ENCODE peak calls at places on chromosomes 7 and 10, in seven cellular contexts. N is transverse colon, S is thoracic aorta, L is colonic mucosa, G is small intestine, K is cardiac muscle cell, Z is body of pancreas. Q is an unnamed sample.

GRCh38 chr7:69871213-69871885 is 273.1 kb downstream of the AUTS2 start:
- DNase-seq in N (no peak), S (no peak), L (no peak), G (no peak), K (peak; percentile 47), Z (no peak), Q (peak; percentile 59)

GRCh38 chr10:50224330-50224952 is 26.9 kb downstream of the ASAH2 start:
- DNase-seq in N (peak; percentile 13), S (no peak), L (peak; percentile 29), G (peak; percentile 74), K (peak; percentile 71), Z (peak; percentile 61), Q (peak; percentile 25)

GRCh38 chr7:134298902-134299683 is 17.6 kb downstream of the SLC35B4 start:
- DNase-seq in N (peak; percentile 48), S (no peak), L (peak; percentile 36), G (peak; percentile 15), K (peak; percentile 25), Z (peak; percentile 28), Q (no peak)

GRCh38 chr10:86399879-86400704 is 33.5 kb upstream of the GRID1 start:
- DNase-seq in N (peak; percentile 97), S (peak; percentile 86), L (peak; percentile 98), G (peak; percentile 97), K (peak; percentile 98), Z (peak; percentile 98), Q (peak; percentile 91)

GRCh38 chr7:152752513-152752912 is 7.0 kb upstream of the ACTR3B start:
- DNase-seq in N (no peak), S (no peak), L (no peak), G (no peak), K (no peak), Z (no peak), Q (no peak)

GRCh38 chr7:124462249-124462648 is 303.3 kb downstream of the GPR37 start:
- DNase-seq in N (no peak), S (no peak), L (no peak), G (no peak), K (no peak), Z (no peak), Q (no peak)

GRCh38 chr7:43568529-43568928 is 14.4 kb upstream of the STK17A start:
- DNase-seq in N (no peak), S (no peak), L (no peak), G (no peak), K (peak; percentile 31), Z (no peak), Q (peak; percentile 51)

GRCh38 chr7:22173884-22174573 is 182.9 kb downstream of the RAPGEF5 start:
- DNase-seq in N (no peak), S (no peak), L (no peak), G (peak; percentile 14), K (no peak), Z (peak; percentile 45), Q (no peak)

GRCh38 chr7:133572853-133573252 is 320.0 kb downstream of the EXOC4 start:
- DNase-seq in N (no peak), S (no peak), L (no peak), G (no peak), K (no peak), Z (no peak), Q (no peak)

GRCh38 chr7:69757990-69758430 is 159.7 kb downstream of the AUTS2 start:
- DNase-seq in N (no peak), S (no peak), L (no peak), G (no peak), K (peak; percentile 42), Z (no peak), Q (peak; percentile 67)

GRCh38 chr10:54983255-54983654 is 182.2 kb upstream of the PCDH15 start:
- DNase-seq in N (no peak), S (no peak), L (no peak), G (no peak), K (no peak), Z (no peak), Q (no peak)

GRCh38 chr10:16929067-16929466 is 111.8 kb upstream of the RSU1 start:
- DNase-seq in N (no peak), S (no peak), L (no peak), G (no peak), K (no peak), Z (no peak), Q (no peak)

GRCh38 chr10:28952523-28952922 is 275.2 kb downstream of the BAMBI start:
- DNase-seq in N (no peak), S (no peak), L (no peak), G (no peak), K (no peak), Z (no peak), Q (no peak)

GRCh38 chr10:13056461-13057077 is 43.4 kb upstream of the OPTN start:
- DNase-seq in N (no peak), S (no peak), L (no peak), G (peak; percentile 8), K (peak; percentile 52), Z (no peak), Q (peak; percentile 47)

GRCh38 chr7:10568891-10569290 is 404.8 kb upstream of the PHF14 start:
- DNase-seq in N (no peak), S (no peak), L (no peak), G (no peak), K (no peak), Z (no peak), Q (no peak)

GRCh38 chr7:107392811-107393210 is 77.0 kb upstream of the GPR22 start:
- DNase-seq in N (no peak), S (no peak), L (no peak), G (no peak), K (no peak), Z (no peak), Q (no peak)

GRCh38 chr7:128830231-128831177 is at the start of gene FLNC:
- DNase-seq in N (peak; percentile 43), S (no peak), L (no peak), G (no peak), K (peak; percentile 78), Z (peak; percentile 53), Q (peak; percentile 66)

GRCh38 chr10:61452655-61453641 is at the start of gene TMEM26:
- DNase-seq in N (peak; percentile 51), S (no peak), L (peak; percentile 50), G (peak; percentile 50), K (peak; percentile 51), Z (peak; percentile 16), Q (no peak)

GRCh38 chr10:92240289-92241157 is 50.4 kb downstream of the CPEB3 start:
- DNase-seq in N (peak; percentile 78), S (no peak), L (peak; percentile 86), G (peak; percentile 88), K (peak; percentile 80), Z (peak; percentile 72), Q (peak; percentile 33)

GRCh38 chr7:76008156-76008687 is 13.8 kb upstream of the TMEM120A start:
- DNase-seq in N (no peak), S (no peak), L (no peak), G (no peak), K (no peak), Z (no peak), Q (no peak)

GRCh38 chr7:77729574-77730348 is 33.5 kb downstream of the RSBN1L start:
- DNase-seq in N (no peak), S (no peak), L (no peak), G (no peak), K (peak; percentile 18), Z (no peak), Q (no peak)

GRCh38 chr7:104252409-104253134 is 44.8 kb upstream of the ORC5 start:
- DNase-seq in N (no peak), S (no peak), L (no peak), G (peak; percentile 8), K (no peak), Z (no peak), Q (peak; percentile 36)

GRCh38 chr7:43491984-43492383 is 90.9 kb upstream of the STK17A start:
- DNase-seq in N (no peak), S (peak; percentile 8), L (no peak), G (no peak), K (peak; percentile 57), Z (no peak), Q (no peak)

GRCh38 chr7:127997226-127997922 is 33.9 kb downstream of the LRRC4 start:
- DNase-seq in N (no peak), S (no peak), L (no peak), G (no peak), K (peak; percentile 9), Z (no peak), Q (no peak)

GRCh38 chr10:95408148-95408930 is 117.5 kb upstream of the PDLIM1 start:
- DNase-seq in N (no peak), S (no peak), L (no peak), G (no peak), K (no peak), Z (no peak), Q (no peak)

GRCh38 chr7:64626083-64626469 is 39.9 kb upstream of the ZNF107 start:
- DNase-seq in N (no peak), S (no peak), L (no peak), G (no peak), K (no peak), Z (no peak), Q (no peak)

GRCh38 chr10:124629410-124629809 is 114.8 kb downstream of the FAM53B start:
- DNase-seq in N (no peak), S (no peak), L (no peak), G (no peak), K (no peak), Z (no peak), Q (no peak)
- H3K4me1 ChIP-seq in N (peaks cover 38% of the 10 kb centered on the region), S (peaks cover 28% of the 10 kb centered on the region), L (peaks cover 20% of the 10 kb centered on the region), G (peaks cover 12% of the 10 kb centered on the region), K (peaks cover 1% of the 10 kb centered on the region), Z (peaks cover 27% of the 10 kb centered on the region), Q (peaks cover 28% of the 10 kb centered on the region)

GRCh38 chr10:74808501-74808900 is 17.9 kb upstream of the KAT6B start:
- DNase-seq in N (no peak), S (no peak), L (no peak), G (no peak), K (no peak), Z (no peak), Q (no peak)
- H3K4me1 ChIP-seq in N (no peaks in the 10 kb centered on the region), S (no peaks in the 10 kb centered on the region), L (no peaks in the 10 kb centered on the region), G (no peaks in the 10 kb centered on the region), K (no peaks in the 10 kb centered on the region), Z (no peaks in the 10 kb centered on the region), Q (no peaks in the 10 kb centered on the region)

GRCh38 chr10:97685395-97685958 is 1.6 kb downstream of the AVPI1 start:
- DNase-seq in N (peak; percentile 66), S (no peak), L (peak; percentile 59), G (peak; percentile 46), K (peak; percentile 62), Z (peak; percentile 56), Q (peak; percentile 97)
- H3K4me1 ChIP-seq in N (peaks cover 53% of the 10 kb centered on the region), S (peaks cover 49% of the 10 kb centered on the region), L (peaks cover 21% of the 10 kb centered on the region), G (peaks cover 5% of the 10 kb centered on the region), K (peaks cover 16% of the 10 kb centered on the region), Z (peaks cover 54% of the 10 kb centered on the region), Q (peaks cover 41% of the 10 kb centered on the region)

GRCh38 chr7:48140001-48140681 is 31.1 kb upstream of the ABCA13 start:
- DNase-seq in N (peak; percentile 66), S (no peak), L (peak; percentile 81), G (peak; percentile 95), K (peak; percentile 33), Z (peak; percentile 64), Q (no peak)

GRCh38 chr7:48144291-48144768 is 26.9 kb upstream of the ABCA13 start:
- DNase-seq in N (peak; percentile 55), S (no peak), L (peak; percentile 72), G (peak; percentile 98), K (no peak), Z (peak; percentile 59), Q (no peak)

GRCh38 chr7:48139461-48139860 is 31.8 kb upstream of the ABCA13 start:
- DNase-seq in N (peak; percentile 14), S (no peak), L (no peak), G (peak; percentile 42), K (peak; percentile 33), Z (no peak), Q (peak; percentile 20)

GRCh38 chr7:48147078-48147591 is 24.1 kb upstream of the ABCA13 start:
- DNase-seq in N (peak; percentile 54), S (no peak), L (peak; percentile 57), G (peak; percentile 86), K (no peak), Z (no peak), Q (no peak)

GRCh38 chr7:48141551-48141950 is 29.7 kb upstream of the ABCA13 start:
- DNase-seq in N (no peak), S (no peak), L (no peak), G (peak; percentile 88), K (no peak), Z (no peak), Q (no peak)
- H3K4me1 ChIP-seq in N (peaks cover 20% of the 10 kb centered on the region), S (no peaks in the 10 kb centered on the region), L (peaks cover 12% of the 10 kb centered on the region), G (peaks cover 23% of the 10 kb centered on the region), K (no peaks in the 10 kb centered on the region), Z (peaks cover 30% of the 10 kb centered on the region), Q (no peaks in the 10 kb centered on the region)